ENCODE peak calls at places on chromosomes 3 and 15, in six cellular contexts. W is HepG2, Z is H1, Y is HCT116, H is K562, B is GM12878. F is an unnamed sample. For H3K4me1, the result is how much of the 10 kb centered on the place peaks cover.

GRCh38 chr3:176663376-176663775 is 533.9 kb downstream of the TBL1XR1 start:
- DNase-seq in W (no peak), Z (no peak), Y (no peak), H (no peak), B (no peak), F (no peak)

GRCh38 chr3:128455116-128455515 is 11.6 kb downstream of the DNAJB8 start:
- DNase-seq in W (no peak), Z (no peak), Y (no peak), H (no peak), B (no peak), F (no peak)

GRCh38 chr3:1703169-1703568 is 395.5 kb upstream of the CNTN4 start:
- DNase-seq in W (no peak), Z (no peak), Y (no peak), H (no peak), B (no peak), F (no peak)

GRCh38 chr15:58171476-58172061 is 33.4 kb downstream of the AQP9 start:
- DNase-seq in W (no peak), Z (no peak), Y (no peak), H (no peak), B (no peak), F (no peak)

GRCh38 chr3:180743813-180744212 is 64.5 kb upstream of the CCDC39 start:
- DNase-seq in W (no peak), Z (no peak), Y (no peak), H (no peak), B (no peak), F (no peak)

GRCh38 chr15:96332854-96333193 is 2.3 kb downstream of the NR2F2 start:
- DNase-seq in W (no peak), Z (no peak), Y (no peak), H (no peak), B (no peak), F (no peak)

GRCh38 chr3:128279594-128279880 is 126.3 kb downstream of the EEFSEC start:
- DNase-seq in W (no peak), Z (no peak), Y (no peak), H (no peak), B (no peak), F (no peak)

GRCh38 chr3:9111349-9112265 is 137.8 kb downstream of the SRGAP3 start:
- DNase-seq in W (no peak), Z (no peak), Y (no peak), H (peak), B (no peak), F (no peak)

GRCh38 chr3:30493912-30494311 is 112.5 kb upstream of the TGFBR2 start:
- DNase-seq in W (no peak), Z (no peak), Y (no peak), H (no peak), B (no peak), F (no peak)

GRCh38 chr3:186255703-186256331 is 106.2 kb downstream of the DGKG start:
- DNase-seq in W (no peak), Z (no peak), Y (no peak), H (peak), B (no peak), F (no peak)

GRCh38 chr3:122273498-122273897 is 51.5 kb upstream of the CSTA start:
- DNase-seq in W (no peak), Z (no peak), Y (no peak), H (no peak), B (no peak), F (no peak)

GRCh38 chr3:9901967-9902366 is 681 bp upstream of the IL17RE start:
- DNase-seq in W (no peak), Z (no peak), Y (no peak), H (no peak), B (no peak), F (no peak)

GRCh38 chr15:60396100-60396499 is 1.7 kb downstream of the ANXA2 start:
- DNase-seq in W (no peak), Z (no peak), Y (no peak), H (no peak), B (no peak), F (no peak)

GRCh38 chr3:101077361-101078011 is 84.3 kb upstream of the ABI3BP start:
- DNase-seq in W (no peak), Z (no peak), Y (no peak), H (no peak), B (no peak), F (no peak)

GRCh38 chr3:108510496-108510895 is at the start of gene MYH15:
- DNase-seq in W (no peak), Z (no peak), Y (no peak), H (no peak), B (no peak), F (no peak)

GRCh38 chr15:76976572-76977270 is 18.2 kb upstream of the PSTPIP1 start:
- DNase-seq in W (no peak), Z (no peak), Y (no peak), H (no peak), B (no peak), F (no peak)

GRCh38 chr3:56775356-56775914 is 26.3 kb downstream of the ARHGEF3 start:
- DNase-seq in W (no peak), Z (no peak), Y (no peak), H (no peak), B (no peak), F (no peak)

GRCh38 chr3:148790370-148790769 is 37.2 kb upstream of the CPB1 start:
- DNase-seq in W (no peak), Z (no peak), Y (no peak), H (no peak), B (no peak), F (no peak)

GRCh38 chr3:38834110-38834509 is 18.1 kb upstream of the SCN10A start:
- DNase-seq in W (peak), Z (peak), Y (peak), H (peak), B (no peak), F (peak)

GRCh38 chr15:65194826-65195541 is 9.8 kb upstream of the CLPX start:
- DNase-seq in W (no peak), Z (no peak), Y (no peak), H (no peak), B (no peak), F (no peak)

GRCh38 chr15:74901612-74902063 is 5.0 kb downstream of the FAM219B start:
- DNase-seq in W (peak), Z (no peak), Y (no peak), H (peak), B (no peak), F (no peak)

GRCh38 chr3:14162178-14162577 is 16.2 kb downstream of the XPC start:
- DNase-seq in W (no peak), Z (no peak), Y (no peak), H (no peak), B (no peak), F (no peak)

GRCh38 chr3:194265996-194266657 is 85.0 kb downstream of the CPN2 start:
- DNase-seq in W (no peak), Z (no peak), Y (no peak), H (no peak), B (no peak), F (no peak)

GRCh38 chr15:90286678-90287077 is 21.2 kb downstream of the NGRN start:
- DNase-seq in W (peak), Z (no peak), Y (no peak), H (peak), B (no peak), F (no peak)

GRCh38 chr15:92655178-92655995 is at the start of gene FAM174B:
- DNase-seq in W (no peak), Z (no peak), Y (no peak), H (no peak), B (no peak), F (peak)

GRCh38 chr3:63948995-63949394 is 36.8 kb upstream of the SCAANT1 start:
- DNase-seq in W (no peak), Z (no peak), Y (no peak), H (no peak), B (no peak), F (no peak)

GRCh38 chr15:63466378-63467192 is 37.8 kb upstream of the USP3 start:
- DNase-seq in W (peak), Z (no peak), Y (peak), H (peak), B (no peak), F (peak)

GRCh38 chr3:67076607-67077006 is 78.5 kb downstream of the KBTBD8 start:
- DNase-seq in W (no peak), Z (no peak), Y (no peak), H (no peak), B (no peak), F (no peak)

GRCh38 chr15:85141601-85142185 is 160.0 kb downstream of the PDE8A start:
- DNase-seq in W (no peak), Z (no peak), Y (no peak), H (no peak), B (no peak), F (no peak)

GRCh38 chr3:194754091-194754490 is 68.4 kb downstream of the FAM43A start:
- DNase-seq in W (no peak), Z (no peak), Y (no peak), H (no peak), B (no peak), F (no peak)

GRCh38 chr3:33581666-33582065 is 136.4 kb downstream of the CLASP2 start:
- DNase-seq in W (no peak), Z (no peak), Y (no peak), H (no peak), B (no peak), F (no peak)

GRCh38 chr15:78146437-78147154 is 2.6 kb upstream of the IDH3A start:
- DNase-seq in W (no peak), Z (no peak), Y (no peak), H (no peak), B (no peak), F (no peak)

GRCh38 chr15:68676926-68677325 is 98.1 kb downstream of the CORO2B start:
- DNase-seq in W (no peak), Z (no peak), Y (no peak), H (no peak), B (no peak), F (no peak)

GRCh38 chr3:24683090-24683489 is 188.4 kb upstream of the THRB start:
- DNase-seq in W (peak), Z (no peak), Y (no peak), H (no peak), B (no peak), F (no peak)

GRCh38 chr15:85591622-85592021 is 203.1 kb downstream of the KLHL25 start:
- DNase-seq in W (no peak), Z (no peak), Y (no peak), H (no peak), B (no peak), F (no peak)

GRCh38 chr3:124859025-124859424 is 28.1 kb downstream of the ITGB5 start:
- DNase-seq in W (no peak), Z (no peak), Y (no peak), H (no peak), B (no peak), F (no peak)

GRCh38 chr3:170000051-170000450 is 33.4 kb downstream of the SEC62 start:
- DNase-seq in W (no peak), Z (no peak), Y (no peak), H (no peak), B (no peak), F (no peak)

GRCh38 chr15:41659855-41660234 is 360 bp upstream of the MGA start:
- DNase-seq in W (no peak), Z (peak), Y (no peak), H (peak), B (no peak), F (no peak)

GRCh38 chr3:64343692-64344440 is 118.6 kb upstream of the PRICKLE2 start:
- DNase-seq in W (no peak), Z (no peak), Y (no peak), H (no peak), B (no peak), F (no peak)

GRCh38 chr3:100008081-100008698 is 106.1 kb downstream of the FILIP1L start:
- DNase-seq in W (no peak), Z (no peak), Y (no peak), H (no peak), B (no peak), F (no peak)
- H3K4me1 ChIP-seq in W (under half), Z (under half), Y (under half), H (under half), B (under half), F (under half)

DNA sequence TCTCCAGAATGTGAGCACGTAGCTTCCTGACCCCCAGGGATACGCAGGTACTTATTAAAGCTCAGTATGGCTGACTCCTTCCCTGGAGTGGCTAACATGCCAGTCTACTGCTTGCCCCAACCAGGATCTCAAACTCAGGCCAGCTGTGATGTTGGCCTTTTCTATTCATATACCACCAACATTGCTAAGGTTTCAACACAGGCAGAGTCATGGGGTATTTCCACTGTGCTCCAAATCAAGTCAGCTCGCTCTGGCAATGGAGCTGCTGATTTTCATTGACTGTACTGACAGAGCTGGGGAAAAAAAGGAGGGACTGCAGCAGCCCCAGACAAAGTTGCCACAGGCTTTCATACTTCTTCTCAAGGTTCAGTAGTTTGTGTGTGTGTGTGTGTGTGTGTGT is 87.0 kb downstream of the CFAP20DC start:
- DNase-seq in W (no peak), Z (no peak), Y (no peak), H (no peak), B (no peak), F (no peak)
- TF ChIP-seq ZNF274 in W (no peak), Z (no peak), Y (no peak), H (no peak), B (no peak), F (no peak)

DNA sequence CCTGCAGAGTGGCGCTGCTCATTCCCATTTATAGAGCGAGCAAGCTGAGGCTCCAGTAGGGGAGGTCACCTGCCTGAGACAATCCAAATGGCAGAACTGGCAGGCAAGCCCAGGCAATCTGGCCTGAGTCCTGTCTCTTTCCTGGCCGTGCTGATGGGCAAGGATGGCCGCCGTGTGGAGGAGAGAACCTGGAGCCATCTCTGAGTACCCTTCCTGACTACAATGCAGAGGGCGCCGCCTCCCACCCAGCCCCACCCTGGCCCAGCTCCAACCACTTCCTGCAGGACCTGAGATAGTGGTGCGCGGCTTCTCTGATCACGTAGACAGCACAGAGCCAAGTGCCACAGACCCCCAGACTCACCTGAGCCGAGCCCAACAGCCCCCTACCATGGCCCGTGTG is 7.0 kb downstream of the TLR9 start:
- DNase-seq in W (no peak), Z (no peak), Y (no peak), H (peak), B (no peak), F (no peak)
- H3K4me1 ChIP-seq in W (under half), Z (under half), Y (under half), H (half or more), B (under half), F (under half)

GRCh38 chr3:21665444-21665843 is 85.6 kb downstream of the ZNF385D start:
- DNase-seq in W (no peak), Z (no peak), Y (no peak), H (no peak), B (no peak), F (no peak)
- TF ChIP-seq ZNF274 in W (no peak), Z (no peak), Y (no peak), H (no peak), B (no peak), F (no peak)

F was measured in NT2/D1.